ENCODE peak calls at places on chromosomes 16 and 17, in five cellular contexts. One of them, this sample, is unnamed.

GRCh38 chr17:76791053-76791980 is 53.4 kb downstream of the MFSD11 start:
- DNase-seq in PC-3: peak; percentile 83
- DNase-seq in SK-N-SH: peak; percentile 62
- DNase-seq in neuronal stem cell: no peak
- DNase-seq in fibroblast of lung: peak; percentile 29
- DNase-seq in this sample: no peak

GRCh38 chr17:13030459-13031305 is 12.9 kb upstream of the ELAC2 start:
- DNase-seq in PC-3: peak; percentile 87
- DNase-seq in SK-N-SH: peak; percentile 48
- DNase-seq in neuronal stem cell: peak; percentile 67
- DNase-seq in fibroblast of lung: peak; percentile 72
- DNase-seq in this sample: peak; percentile 83

GRCh38 chr17:76700290-76700626 is 10.5 kb downstream of the MXRA7 start:
- DNase-seq in PC-3: no peak
- DNase-seq in SK-N-SH: no peak
- DNase-seq in neuronal stem cell: no peak
- DNase-seq in fibroblast of lung: no peak
- DNase-seq in this sample: no peak

GRCh38 chr17:74499992-74500391 is 31.3 kb downstream of the CD300LB start:
- DNase-seq in PC-3: no peak
- DNase-seq in SK-N-SH: no peak
- DNase-seq in neuronal stem cell: no peak
- DNase-seq in fibroblast of lung: no peak
- DNase-seq in this sample: no peak

GRCh38 chr16:31913668-31914067 is 40.1 kb downstream of the ZNF267 start:
- DNase-seq in PC-3: no peak
- DNase-seq in SK-N-SH: no peak
- DNase-seq in neuronal stem cell: no peak
- DNase-seq in fibroblast of lung: no peak
- DNase-seq in this sample: no peak

GRCh38 chr16:55494994-55495421 is 13.9 kb upstream of the LPCAT2 start:
- DNase-seq in PC-3: peak; percentile 32
- DNase-seq in SK-N-SH: peak; percentile 77
- DNase-seq in neuronal stem cell: no peak
- DNase-seq in fibroblast of lung: peak; percentile 97
- DNase-seq in this sample: peak; percentile 42

GRCh38 chr17:8726951-8727555 is 17.6 kb downstream of the CCDC42 start:
- DNase-seq in PC-3: no peak
- DNase-seq in SK-N-SH: peak; percentile 50
- DNase-seq in neuronal stem cell: no peak
- DNase-seq in fibroblast of lung: peak; percentile 28
- DNase-seq in this sample: peak; percentile 38

GRCh38 chr16:15946257-15947044 is 3.0 kb upstream of the ABCC1 start:
- DNase-seq in PC-3: peak; percentile 85
- DNase-seq in SK-N-SH: no peak
- DNase-seq in neuronal stem cell: no peak
- DNase-seq in fibroblast of lung: peak; percentile 82
- DNase-seq in this sample: no peak

GRCh38 chr17:14784997-14785696 is 480.0 kb downstream of the PMP22 start:
- DNase-seq in PC-3: peak; percentile 48
- DNase-seq in SK-N-SH: no peak
- DNase-seq in neuronal stem cell: no peak
- DNase-seq in fibroblast of lung: no peak
- DNase-seq in this sample: peak; percentile 85

GRCh38 chr17:80018917-80019651 is 16.6 kb downstream of the TBC1D16 start:
- DNase-seq in PC-3: no peak
- DNase-seq in SK-N-SH: peak; percentile 27
- DNase-seq in neuronal stem cell: no peak
- DNase-seq in fibroblast of lung: peak; percentile 39
- DNase-seq in this sample: no peak

GRCh38 chr17:63438092-63439051 is 7.7 kb downstream of the CYB561 start:
- DNase-seq in PC-3: no peak
- DNase-seq in SK-N-SH: peak; percentile 63
- DNase-seq in neuronal stem cell: no peak
- DNase-seq in fibroblast of lung: no peak
- DNase-seq in this sample: no peak

GRCh38 chr16:63816304-63816703 is 1305.6 kb downstream of the CDH11 start:
- DNase-seq in PC-3: no peak
- DNase-seq in SK-N-SH: no peak
- DNase-seq in neuronal stem cell: no peak
- DNase-seq in fibroblast of lung: no peak
- DNase-seq in this sample: no peak

GRCh38 chr16:79184464-79184863 is 416.1 kb downstream of the MAF start:
- DNase-seq in PC-3: no peak
- DNase-seq in SK-N-SH: no peak
- DNase-seq in neuronal stem cell: no peak
- DNase-seq in fibroblast of lung: no peak
- DNase-seq in this sample: no peak

GRCh38 chr17:35373532-35373983 is at the start of gene SLFN11:
- DNase-seq in PC-3: peak; percentile 53
- DNase-seq in SK-N-SH: peak; percentile 12
- DNase-seq in neuronal stem cell: no peak
- DNase-seq in fibroblast of lung: peak; percentile 97
- DNase-seq in this sample: peak; percentile 71

GRCh38 chr16:49671325-49671724 is 184.6 kb downstream of the ZNF423 start:
- DNase-seq in PC-3: no peak
- DNase-seq in SK-N-SH: no peak
- DNase-seq in neuronal stem cell: no peak
- DNase-seq in fibroblast of lung: no peak
- DNase-seq in this sample: no peak

GRCh38 chr17:76199466-76199865 is 40.8 kb downstream of the RNF157 start:
- DNase-seq in PC-3: no peak
- DNase-seq in SK-N-SH: no peak
- DNase-seq in neuronal stem cell: no peak
- DNase-seq in fibroblast of lung: no peak
- DNase-seq in this sample: no peak

GRCh38 chr17:82648761-82649474 is 674 bp upstream of the WDR45B start:
- DNase-seq in PC-3: peak; percentile 18
- DNase-seq in SK-N-SH: peak; percentile 95
- DNase-seq in neuronal stem cell: peak; percentile 51
- DNase-seq in fibroblast of lung: no peak
- DNase-seq in this sample: no peak

GRCh38 chr17:28221751-28222414 is 97.1 kb upstream of the TMEM97 start:
- DNase-seq in PC-3: no peak
- DNase-seq in SK-N-SH: no peak
- DNase-seq in neuronal stem cell: no peak
- DNase-seq in fibroblast of lung: no peak
- DNase-seq in this sample: no peak

GRCh38 chr16:16877061-16877460 is 498.1 kb downstream of the NPIPA7 start:
- DNase-seq in PC-3: no peak
- DNase-seq in SK-N-SH: no peak
- DNase-seq in neuronal stem cell: no peak
- DNase-seq in fibroblast of lung: no peak
- DNase-seq in this sample: no peak

GRCh38 chr16:20673882-20674683 is 23.4 kb downstream of the ACSM1 start:
- DNase-seq in PC-3: no peak
- DNase-seq in SK-N-SH: no peak
- DNase-seq in neuronal stem cell: no peak
- DNase-seq in fibroblast of lung: no peak
- DNase-seq in this sample: no peak

GRCh38 chr16:80900593-80900954 is 96.2 kb upstream of the CDYL2 start:
- DNase-seq in PC-3: no peak
- DNase-seq in SK-N-SH: no peak
- DNase-seq in neuronal stem cell: no peak
- DNase-seq in fibroblast of lung: no peak
- DNase-seq in this sample: peak; percentile 29

GRCh38 chr17:39461911-39462641 is 790 bp downstream of the CDK12 start:
- DNase-seq in PC-3: peak; percentile 7
- DNase-seq in SK-N-SH: peak; percentile 84
- DNase-seq in neuronal stem cell: no peak
- DNase-seq in fibroblast of lung: peak; percentile 60
- DNase-seq in this sample: peak; percentile 89

GRCh38 chr16:1181715-1182671 is 29.1 kb downstream of the CACNA1H start:
- DNase-seq in PC-3: peak; percentile 25
- DNase-seq in SK-N-SH: no peak
- DNase-seq in neuronal stem cell: no peak
- DNase-seq in fibroblast of lung: peak; percentile 80
- DNase-seq in this sample: no peak

GRCh38 chr17:76909971-76910760 is 42.0 kb downstream of the MGAT5B start:
- DNase-seq in PC-3: peak; percentile 62
- DNase-seq in SK-N-SH: no peak
- DNase-seq in neuronal stem cell: peak; percentile 74
- DNase-seq in fibroblast of lung: peak; percentile 33
- DNase-seq in this sample: peak; percentile 98

GRCh38 chr16:69513180-69513966 is 52.4 kb upstream of the NFAT5 start:
- DNase-seq in PC-3: peak; percentile 93
- DNase-seq in SK-N-SH: no peak
- DNase-seq in neuronal stem cell: no peak
- DNase-seq in fibroblast of lung: no peak
- DNase-seq in this sample: peak; percentile 58

GRCh38 chr17:19260958-19261357 is 23.8 kb downstream of the EPN2 start:
- DNase-seq in PC-3: peak; percentile 66
- DNase-seq in SK-N-SH: no peak
- DNase-seq in neuronal stem cell: no peak
- DNase-seq in fibroblast of lung: no peak
- DNase-seq in this sample: no peak

GRCh38 chr17:8124350-8125195 is 667 bp upstream of the HES7 start:
- DNase-seq in PC-3: peak; percentile 40
- DNase-seq in SK-N-SH: no peak
- DNase-seq in neuronal stem cell: no peak
- DNase-seq in fibroblast of lung: peak; percentile 35
- DNase-seq in this sample: peak; percentile 76

GRCh38 chr17:42248351-42249179 is 27.6 kb downstream of the STAT5B start:
- DNase-seq in PC-3: no peak
- DNase-seq in SK-N-SH: peak; percentile 69
- DNase-seq in neuronal stem cell: no peak
- DNase-seq in fibroblast of lung: peak; percentile 97
- DNase-seq in this sample: no peak

GRCh38 chr17:8371786-8372185 is 4.7 kb downstream of the KRABD2 start:
- DNase-seq in PC-3: no peak
- DNase-seq in SK-N-SH: no peak
- DNase-seq in neuronal stem cell: no peak
- DNase-seq in fibroblast of lung: no peak
- DNase-seq in this sample: no peak

GRCh38 chr17:1197781-1198490 is 18.2 kb upstream of the ABR start:
- DNase-seq in PC-3: no peak
- DNase-seq in SK-N-SH: no peak
- DNase-seq in neuronal stem cell: no peak
- DNase-seq in fibroblast of lung: peak; percentile 62
- DNase-seq in this sample: no peak

GRCh38 chr17:81291662-81292061 is 3.4 kb downstream of the SLC38A10 start:
- DNase-seq in PC-3: peak; percentile 77
- DNase-seq in SK-N-SH: peak; percentile 94
- DNase-seq in neuronal stem cell: no peak
- DNase-seq in fibroblast of lung: peak; percentile 55
- DNase-seq in this sample: peak; percentile 93

DNA sequence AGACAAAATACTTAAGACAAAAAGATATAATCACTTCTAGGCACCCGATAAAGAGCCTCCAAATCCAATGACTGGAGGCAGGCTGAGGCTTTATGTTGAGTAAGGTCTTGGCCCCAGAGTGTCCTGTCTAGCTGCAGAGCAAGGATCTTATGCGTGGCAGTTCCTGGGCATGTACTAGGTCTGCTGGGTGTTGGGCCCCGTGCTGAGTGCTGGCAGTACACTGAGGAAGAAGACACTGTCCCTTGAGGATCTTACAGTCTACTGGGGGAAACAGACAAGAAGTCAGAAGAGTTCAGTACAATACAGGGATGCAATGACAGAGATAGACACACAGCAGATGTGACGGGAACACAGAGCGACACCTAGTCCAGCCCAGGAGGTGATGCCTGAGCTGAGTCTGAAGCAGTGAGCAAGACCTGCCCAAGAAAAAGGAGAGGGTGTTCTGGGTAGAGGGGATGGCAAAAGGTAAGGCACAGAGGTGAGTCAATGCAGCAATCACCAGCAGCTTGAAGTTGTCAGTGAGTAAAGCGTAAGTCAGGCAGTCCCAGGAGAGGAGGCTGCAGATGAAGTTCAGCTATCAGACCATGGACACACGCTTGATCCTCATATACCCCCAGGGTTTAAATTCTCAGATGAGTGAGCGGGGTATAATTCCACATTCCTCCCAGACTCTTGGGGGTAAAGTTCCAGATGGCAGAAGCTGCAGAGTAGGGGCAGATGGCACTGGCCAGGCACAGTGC is 18.1 kb downstream of the MAP3K14 start:
- DNase-seq in PC-3: peak; percentile 36
- DNase-seq in SK-N-SH: no peak
- DNase-seq in neuronal stem cell: no peak
- DNase-seq in fibroblast of lung: no peak
- DNase-seq in this sample: peak; percentile 41
- H3K9ac ChIP-seq in PC-3: no peak overlapping the region
- H3K9ac ChIP-seq in SK-N-SH: no peak overlapping the region
- H3K9ac ChIP-seq in neuronal stem cell: no peak overlapping the region
- H3K9ac ChIP-seq in fibroblast of lung: no peak overlapping the region
- H3K9ac ChIP-seq in this sample: no peak overlapping the region

DNA sequence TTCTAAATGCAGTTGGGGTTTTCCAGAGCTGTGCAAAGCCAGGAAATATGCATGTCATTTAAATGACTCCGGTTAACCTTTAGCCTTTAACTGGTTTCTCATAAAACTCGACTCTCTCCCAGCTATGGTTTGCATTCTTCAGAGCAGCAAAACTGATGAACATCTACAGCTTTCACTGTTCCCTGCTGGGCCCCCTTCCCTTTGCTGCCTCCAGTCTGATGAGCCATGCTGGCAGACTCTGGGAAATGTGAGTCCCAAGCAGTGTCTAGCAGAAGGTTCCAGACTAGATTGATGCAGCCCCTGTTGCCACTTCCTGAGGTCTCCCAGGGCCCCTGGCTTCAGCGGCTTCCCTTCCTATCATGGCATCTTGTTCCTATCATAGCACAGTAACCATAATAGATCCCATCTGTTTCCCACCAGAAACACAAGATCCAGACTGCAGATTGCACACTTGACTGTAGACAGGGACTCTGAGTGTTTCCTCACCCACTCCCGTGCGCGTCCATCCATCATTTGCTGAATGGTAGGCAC is 135.4 kb downstream of the CLEC16A start:
- DNase-seq in PC-3: peak; percentile 36
- DNase-seq in SK-N-SH: peak; percentile 77
- DNase-seq in neuronal stem cell: no peak
- DNase-seq in fibroblast of lung: peak; percentile 93
- DNase-seq in this sample: no peak
- H3K4me3 ChIP-seq in PC-3: no peak overlapping the region
- H3K4me3 ChIP-seq in SK-N-SH: no peak overlapping the region
- H3K4me3 ChIP-seq in neuronal stem cell: no peak overlapping the region
- H3K4me3 ChIP-seq in fibroblast of lung: no peak overlapping the region
- H3K4me3 ChIP-seq in this sample: no peak overlapping the region

GRCh38 chr16:86335266-86336172 is 174.8 kb upstream of the FOXF1 start:
- DNase-seq in PC-3: no peak
- DNase-seq in SK-N-SH: no peak
- DNase-seq in neuronal stem cell: no peak
- DNase-seq in fibroblast of lung: no peak
- DNase-seq in this sample: no peak
- H3K4me1 ChIP-seq in PC-3: no peaks in the 10 kb centered on the region
- H3K4me1 ChIP-seq in SK-N-SH: no peaks in the 10 kb centered on the region
- H3K4me1 ChIP-seq in neuronal stem cell: no peaks in the 10 kb centered on the region
- H3K4me1 ChIP-seq in fibroblast of lung: no peaks in the 10 kb centered on the region
- H3K4me1 ChIP-seq in this sample: no peaks in the 10 kb centered on the region

DNA sequence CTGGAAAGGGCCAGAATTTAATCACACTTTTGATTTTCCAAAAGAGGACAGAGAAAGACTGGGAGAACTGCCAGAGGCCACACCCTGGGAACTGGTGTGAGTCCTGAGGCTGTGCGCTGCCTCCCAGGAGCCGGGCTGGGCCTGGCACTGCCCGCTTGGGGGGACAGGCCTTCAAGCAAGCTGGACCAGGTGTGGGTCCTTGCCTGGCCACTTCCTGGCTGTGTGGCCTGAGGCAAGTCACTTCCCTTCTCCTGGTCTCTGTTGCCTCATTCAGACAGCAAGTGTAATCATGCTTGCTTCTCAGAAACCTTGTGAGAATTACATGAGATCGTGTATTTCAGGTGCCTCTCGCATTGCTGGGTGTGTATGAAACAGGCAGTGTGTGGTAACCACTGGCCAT is 143.0 kb downstream of the SNX29 start:
- DNase-seq in PC-3: peak; percentile 51
- DNase-seq in SK-N-SH: no peak
- DNase-seq in neuronal stem cell: no peak
- DNase-seq in fibroblast of lung: peak; percentile 33
- DNase-seq in this sample: no peak
- H3K9ac ChIP-seq in PC-3: no peak overlapping the region
- H3K9ac ChIP-seq in SK-N-SH: no peak overlapping the region
- H3K9ac ChIP-seq in neuronal stem cell: no peak overlapping the region
- H3K9ac ChIP-seq in fibroblast of lung: no peak overlapping the region
- H3K9ac ChIP-seq in this sample: no peak overlapping the region

This sample was measured in endodermal cell.